ENCODE peak calls at places on chromosomes 7 and 10, in six cellular contexts. L is left ventricle myocardium inferior, W is uterus, C is neuronal stem cell, U is RKO, M is activated T-helper 1 cell treated with Interleukin-2 at 50 U/mL for 16 hours. J is an unnamed sample.

GRCh38 chr7:25158962-25159361 is 33.9 kb upstream of the CYCS start:
- DNase-seq in M (no peak), C (no peak), W (no peak), U (no peak), L (no peak), J (no peak)

GRCh38 chr10:129501652-129502436 is 34.8 kb downstream of the MGMT start:
- DNase-seq in M (no peak), W (no peak), C (no peak), L (no peak), U (no peak), J (no peak)

GRCh38 chr7:43693687-43694398 is 35.5 kb downstream of the COA1 start:
- DNase-seq in U (no peak), M (no peak), C (no peak), L (no peak), W (no peak), J (no peak)

GRCh38 chr10:5282137-5282536 is 82.6 kb upstream of the UCN3 start:
- DNase-seq in M (no peak), C (no peak), W (no peak), L (no peak), U (no peak), J (no peak)

GRCh38 chr7:151045262-151045661 is 3.1 kb upstream of the ASIC3 start:
- DNase-seq in L (no peak), W (no peak), C (no peak), M (no peak), U (no peak), J (no peak)

GRCh38 chr7:4343272-4344000 is 338.7 kb upstream of the FOXK1 start:
- DNase-seq in U (no peak), M (no peak), L (no peak), W (no peak), C (no peak), J (no peak)

GRCh38 chr7:117458977-117459583 is 20.7 kb upstream of the CFTR start:
- DNase-seq in U (peak; percentile 60), M (no peak), C (no peak), L (no peak), W (no peak), J (no peak)

GRCh38 chr7:100132697-100133137 is 6.0 kb downstream of the MBLAC1 start:
- DNase-seq in W (peak; percentile 53), U (peak; percentile 80), C (no peak), M (peak; percentile 39), L (peak; percentile 46), J (no peak)

GRCh38 chr7:152136623-152137022 is 111.1 kb downstream of the GALNT11 start:
- DNase-seq in U (no peak), W (no peak), M (no peak), L (no peak), C (no peak), J (no peak)

GRCh38 chr10:21521910-21522533 is 3.5 kb downstream of the SKIDA1 start:
- DNase-seq in L (no peak), W (no peak), C (no peak), M (no peak), U (no peak), J (no peak)

GRCh38 chr10:31745612-31746376 is 182.8 kb downstream of the ARHGAP12 start:
- DNase-seq in L (no peak), C (no peak), U (peak; percentile 99), M (peak; percentile 4), W (no peak), J (no peak)

GRCh38 chr10:81116201-81116600 is 578.5 kb downstream of the SH2D4B start:
- DNase-seq in U (peak; percentile 4), W (no peak), C (no peak), L (no peak), M (no peak), J (no peak)

GRCh38 chr7:83468251-83468739 is 180.6 kb downstream of the SEMA3E start:
- DNase-seq in C (peak; percentile 47), L (peak; percentile 51), U (peak; percentile 98), M (no peak), W (peak; percentile 22), J (no peak)

GRCh38 chr7:121083790-121084251 is 95.3 kb downstream of the CPED1 start:
- DNase-seq in U (peak; percentile 59), C (no peak), M (no peak), W (no peak), L (no peak), J (no peak)

GRCh38 chr7:17474724-17475344 is 176.4 kb downstream of the AHR start:
- DNase-seq in W (no peak), C (no peak), M (no peak), U (no peak), L (no peak), J (no peak)

GRCh38 chr10:62491597-62491996 is 117.4 kb downstream of the ZNF365 start:
- DNase-seq in W (no peak), L (no peak), M (no peak), C (no peak), U (no peak), J (no peak)

GRCh38 chr10:79246209-79246581 is 101.1 kb upstream of the PPIF start:
- DNase-seq in W (peak; percentile 65), L (peak; percentile 80), M (no peak), U (no peak), C (no peak), J (no peak)

GRCh38 chr10:33109384-33109783 is 151.4 kb upstream of the ITGB1 start:
- DNase-seq in L (no peak), C (no peak), W (no peak), U (no peak), M (no peak), J (no peak)

GRCh38 chr7:45647426-45647825 is 73.3 kb downstream of the ADCY1 start:
- DNase-seq in L (no peak), W (no peak), U (no peak), M (no peak), C (no peak), J (no peak)

GRCh38 chr10:10796774-10797415 is 220.8 kb upstream of the CELF2 start:
- DNase-seq in L (no peak), W (no peak), M (no peak), C (no peak), U (no peak), J (no peak)

GRCh38 chr7:151115836-151116418 is 29.7 kb downstream of the AGAP3 start:
- DNase-seq in L (no peak), U (no peak), W (no peak), M (no peak), C (no peak), J (peak; percentile 84)

GRCh38 chr10:43890124-43890523 is 241.4 kb upstream of the ZNF32 start:
- DNase-seq in M (no peak), C (no peak), U (peak; percentile 23), W (no peak), L (no peak), J (no peak)

GRCh38 chr10:81978238-81978637 is 103.2 kb downstream of the NRG3 start:
- DNase-seq in W (no peak), U (peak; percentile 38), M (no peak), L (no peak), C (peak; percentile 61), J (no peak)

GRCh38 chr10:18178862-18179483 is 38.7 kb downstream of the CACNB2 start:
- DNase-seq in U (no peak), C (no peak), W (no peak), M (no peak), L (no peak), J (no peak)

GRCh38 chr10:74151879-74152722 is 1.1 kb downstream of the ADK start:
- DNase-seq in L (no peak), U (peak; percentile 54), M (no peak), C (no peak), W (no peak), J (no peak)

GRCh38 chr10:28842321-28842720 is 165.0 kb downstream of the BAMBI start:
- DNase-seq in W (no peak), L (no peak), M (no peak), C (no peak), U (peak; percentile 38), J (no peak)

GRCh38 chr7:46658281-46658680 is 737.2 kb upstream of the IGFBP3 start:
- DNase-seq in W (no peak), M (no peak), C (no peak), L (no peak), U (no peak), J (no peak)

GRCh38 chr7:64656489-64656888 is 9.4 kb upstream of the ZNF107 start:
- DNase-seq in L (no peak), W (no peak), M (no peak), U (no peak), C (no peak), J (no peak)

GRCh38 chr10:68261132-68261856 is 29.4 kb upstream of the ATOH7 start:
- DNase-seq in W (no peak), U (no peak), M (no peak), L (peak; percentile 76), C (no peak), J (no peak)

GRCh38 chr10:31051703-31052102 is 20.0 kb upstream of the ZNF438 start:
- DNase-seq in M (no peak), C (no peak), U (no peak), L (no peak), W (no peak), J (no peak)

GRCh38 chr10:50470345-50470744 is 153.4 kb downstream of the SGMS1 start:
- DNase-seq in C (no peak), U (no peak), M (no peak), W (no peak), L (no peak), J (no peak)

GRCh38 chr10:78571916-78572315 is 496.9 kb upstream of the ZMIZ1 start:
- DNase-seq in M (no peak), C (no peak), U (no peak), L (no peak), W (no peak), J (no peak)

GRCh38 chr7:28217161-28217560 is 36.6 kb upstream of the JAZF1 start:
- DNase-seq in U (no peak), W (no peak), C (no peak), M (no peak), L (no peak), J (no peak)

GRCh38 chr10:103145860-103146466 is 47.1 kb downstream of the NT5C2 start:
- DNase-seq in C (no peak), W (peak; percentile 68), L (peak; percentile 50), M (no peak), U (peak; percentile 64), J (peak; percentile 90)

GRCh38 chr10:129962092-129962494 is 2.0 kb downstream of the EBF3 start:
- DNase-seq in M (no peak), W (peak; percentile 8), U (no peak), L (no peak), C (peak; percentile 26), J (peak; percentile 35)

GRCh38 chr10:61943699-61944444 is 42.4 kb downstream of the ARID5B start:
- DNase-seq in M (no peak), U (peak; percentile 18), W (no peak), L (no peak), C (no peak), J (no peak)

GRCh38 chr7:76187246-76187645 is 14.4 kb upstream of the SRRM3 start:
- DNase-seq in U (no peak), W (no peak), L (no peak), C (no peak), M (no peak), J (no peak)

GRCh38 chr7:78635394-78635793 is 818.1 kb downstream of the MAGI2 start:
- DNase-seq in W (no peak), M (no peak), U (no peak), L (no peak), C (no peak), J (no peak)

GRCh38 chr7:4739528-4739992 is 35.9 kb upstream of the AP5Z1 start:
- DNase-seq in C (no peak), W (peak; percentile 67), L (no peak), U (no peak), M (peak; percentile 14), J (no peak)